ENCODE peak calls at places on chromosome 15, in six cellular contexts. V, T, B, X, F and D are unnamed samples.
A peak's percentile ranks its signal among the peaks of the same experiment; 100 is the strongest.

GRCh38 chr15:60649845-60650548 is 171.1 kb upstream of the ICE2 start:
- DNase-seq in V (no peak), T (no peak), B (no peak), X (no peak), F (peak; percentile 20), D (no peak)

GRCh38 chr15:52290329-52290728 is 5.3 kb downstream of the MYO5C start:
- DNase-seq in V (no peak), T (no peak), B (no peak), X (no peak), F (no peak), D (no peak)

GRCh38 chr15:88834211-88834812 is 31.1 kb downstream of the ACAN start:
- DNase-seq in V (peak; percentile 94), T (peak; percentile 58), B (no peak), X (no peak), F (peak; percentile 16), D (no peak)

GRCh38 chr15:59405079-59405478 is 32.4 kb upstream of the MYO1E start:
- DNase-seq in V (no peak), T (no peak), B (no peak), X (no peak), F (no peak), D (no peak)

GRCh38 chr15:38367476-38367875 is 86.5 kb upstream of the FAM98B start:
- DNase-seq in V (no peak), T (no peak), B (no peak), X (no peak), F (peak; percentile 56), D (no peak)

GRCh38 chr15:67180514-67181191 is 73.8 kb downstream of the AAGAB start:
- DNase-seq in V (peak; percentile 60), T (no peak), B (no peak), X (no peak), F (no peak), D (no peak)

GRCh38 chr15:57494575-57494974 is 97.1 kb upstream of the MYZAP start:
- DNase-seq in V (no peak), T (no peak), B (no peak), X (no peak), F (no peak), D (no peak)

GRCh38 chr15:71355268-71355667 is 240.0 kb downstream of the THSD4 start:
- DNase-seq in V (no peak), T (no peak), B (no peak), X (no peak), F (no peak), D (no peak)

GRCh38 chr15:27679621-27680521 is 419.2 kb downstream of the OCA2 start:
- DNase-seq in V (no peak), T (no peak), B (no peak), X (no peak), F (peak; percentile 52), D (no peak)

GRCh38 chr15:47796339-47796738 is 79.0 kb downstream of the SEMA6D start:
- DNase-seq in V (no peak), T (no peak), B (no peak), X (no peak), F (no peak), D (no peak)

GRCh38 chr15:60326824-60327654 is 70.7 kb downstream of the ANXA2 start:
- DNase-seq in V (no peak), T (no peak), B (peak; percentile 76), X (peak; percentile 36), F (peak; percentile 62), D (peak; percentile 64)

GRCh38 chr15:57595011-57595866 is 3.5 kb downstream of the MYZAP start:
- DNase-seq in V (no peak), T (no peak), B (peak; percentile 3), X (no peak), F (no peak), D (no peak)

GRCh38 chr15:99542828-99543227 is 23.0 kb upstream of the MEF2A start:
- DNase-seq in V (no peak), T (no peak), B (no peak), X (no peak), F (no peak), D (no peak)

GRCh38 chr15:78382114-78382886 is 42.1 kb downstream of the CRABP1 start:
- DNase-seq in V (no peak), T (no peak), B (no peak), X (no peak), F (no peak), D (no peak)

GRCh38 chr15:78362716-78363426 is 22.7 kb downstream of the CRABP1 start:
- DNase-seq in V (no peak), T (no peak), B (no peak), X (no peak), F (no peak), D (no peak)

GRCh38 chr15:72782993-72783562 is 480 bp downstream of the ADPGK start:
- DNase-seq in V (peak; percentile 93), T (no peak), B (peak; percentile 90), X (no peak), F (no peak), D (no peak)

GRCh38 chr15:65836665-65837064 is 32.6 kb upstream of the RAB11A start:
- DNase-seq in V (no peak), T (no peak), B (no peak), X (no peak), F (no peak), D (no peak)

GRCh38 chr15:55897560-55898336 is 95.7 kb downstream of the NEDD4 start:
- DNase-seq in V (peak; percentile 79), T (peak; percentile 27), B (peak; percentile 56), X (peak; percentile 56), F (peak; percentile 52), D (peak; percentile 64)

GRCh38 chr15:70088427-70088826 is 9.3 kb downstream of the TLE3 start:
- DNase-seq in V (no peak), T (no peak), B (no peak), X (no peak), F (no peak), D (no peak)

GRCh38 chr15:48466825-48467224 is 135.6 kb downstream of the DUT start:
- DNase-seq in V (no peak), T (no peak), B (no peak), X (no peak), F (no peak), D (no peak)

GRCh38 chr15:68307131-68307928 is 29.8 kb downstream of the FEM1B start:
- DNase-seq in V (peak; percentile 45), T (peak; percentile 5), B (no peak), X (no peak), F (no peak), D (no peak)

GRCh38 chr15:90291679-90292356 is 26.3 kb downstream of the NGRN start:
- DNase-seq in V (no peak), T (no peak), B (no peak), X (no peak), F (no peak), D (no peak)

GRCh38 chr15:97875513-97876285 is 84.8 kb upstream of the ARRDC4 start:
- DNase-seq in V (no peak), T (no peak), B (no peak), X (no peak), F (no peak), D (no peak)

GRCh38 chr15:79004336-79004735 is 59.5 kb upstream of the CTSH start:
- DNase-seq in V (peak; percentile 42), T (no peak), B (peak; percentile 98), X (peak; percentile 84), F (peak; percentile 30), D (no peak)

GRCh38 chr15:67941643-67942315 is 101.9 kb upstream of the RNU6-1 start:
- DNase-seq in V (no peak), T (no peak), B (no peak), X (no peak), F (no peak), D (no peak)

GRCh38 chr15:57457726-57458125 is 81.4 kb downstream of the CGNL1 start:
- DNase-seq in V (no peak), T (no peak), B (no peak), X (no peak), F (peak; percentile 49), D (no peak)

GRCh38 chr15:95559875-95560394 is 770.6 kb upstream of the NR2F2 start:
- DNase-seq in V (no peak), T (no peak), B (no peak), X (peak; percentile 66), F (peak; percentile 87), D (no peak)

GRCh38 chr15:29571728-29572454 is 250.4 kb downstream of the TJP1 start:
- DNase-seq in V (no peak), T (no peak), B (no peak), X (no peak), F (peak; percentile 35), D (no peak)

GRCh38 chr15:41989573-41990242 is 17.4 kb upstream of the EHD4 start:
- DNase-seq in V (peak; percentile 98), T (peak; percentile 73), B (peak; percentile 78), X (peak; percentile 44), F (peak; percentile 71), D (peak; percentile 70)

GRCh38 chr15:73873456-73873855 is at the start of gene TBC1D21:
- DNase-seq in V (peak; percentile 45), T (no peak), B (no peak), X (no peak), F (no peak), D (no peak)

GRCh38 chr15:67690936-67691335 is 134.4 kb upstream of the SKOR1 start:
- DNase-seq in V (no peak), T (no peak), B (no peak), X (no peak), F (peak; percentile 76), D (no peak)